ENCODE peak calls at places on chromosomes 11 and 22, in eight cellular contexts. N is naive thymus-derived CD4-positive, alpha-beta T cell; I is substantia nigra; X is GM23248; D is PC-3; H is Peyer's patch; O is IMR-90; R is GM12878. T is an unnamed sample.

GRCh38 chr22:17264321-17265052 is 45.3 kb upstream of the ADA2 start:
- DNase-seq in D (no peak), H (no peak), N (no peak), R (no peak), O (peak), I (peak), X (peak), T (no peak)

GRCh38 chr11:2741377-2742131 is 41.8 kb upstream of the KCNQ1OT1 start:
- DNase-seq in N (no peak), I (no peak), X (peak), H (no peak), O (peak), D (peak), R (no peak), T (no peak)

GRCh38 chr22:19806213-19807160 is 45.9 kb downstream of the TBX1 start:
- DNase-seq in R (no peak), I (no peak), H (peak), N (no peak), X (no peak), D (peak), O (no peak), T (no peak)

GRCh38 chr11:47819743-47820142 is 28.4 kb downstream of the NUP160 start:
- DNase-seq in N (no peak), I (no peak), R (no peak), X (no peak), O (no peak), D (no peak), H (no peak), T (no peak)

GRCh38 chr11:75350743-75351540 is 519 bp downstream of the ARRB1 start:
- DNase-seq in D (peak), I (no peak), X (peak), O (peak), R (no peak), N (peak), H (peak), T (no peak)

GRCh38 chr11:129273322-129273721 is 81.2 kb upstream of the ARHGAP32 start:
- DNase-seq in H (no peak), R (no peak), O (no peak), D (no peak), N (no peak), X (no peak), I (no peak), T (no peak)

GRCh38 chr11:21554284-21554683 is 638.6 kb upstream of the ANO5 start:
- DNase-seq in H (no peak), N (no peak), O (no peak), D (no peak), R (no peak), X (no peak), I (no peak), T (no peak)

GRCh38 chr11:68257477-68258362 is 14.1 kb downstream of the C11orf24 start:
- DNase-seq in O (peak), H (peak), I (peak), D (peak), X (peak), R (no peak), N (peak), T (peak)

GRCh38 chr22:40418366-40419201 is 48.2 kb downstream of the SGSM3 start:
- DNase-seq in R (no peak), O (peak), D (no peak), I (no peak), X (no peak), N (no peak), H (no peak), T (no peak)

GRCh38 chr22:41664490-41664889 is 24.2 kb downstream of the SNU13 start:
- DNase-seq in I (no peak), D (peak), N (no peak), H (no peak), O (no peak), X (peak), R (no peak), T (no peak)

GRCh38 chr22:44395116-44396005 is 82.6 kb upstream of the SHISAL1 start:
- DNase-seq in R (no peak), X (no peak), H (peak), N (no peak), I (no peak), O (no peak), D (no peak), T (no peak)

GRCh38 chr22:20803696-20804324 is 29.9 kb downstream of the SERPIND1 start:
- DNase-seq in O (peak), D (peak), N (peak), I (no peak), H (peak), X (peak), R (no peak), T (peak)

GRCh38 chr22:31122196-31122531 is 602 bp upstream of the INPP5J start:
- DNase-seq in R (no peak), N (no peak), D (no peak), X (no peak), I (no peak), O (no peak), H (no peak), T (no peak)

GRCh38 chr11:64870176-64870892 is 8.1 kb downstream of the EHD1 start:
- DNase-seq in N (no peak), R (no peak), H (no peak), D (peak), O (peak), I (no peak), X (peak), T (no peak)

GRCh38 chr22:27242917-27243589 is 558.5 kb downstream of the MN1 start:
- DNase-seq in H (no peak), X (no peak), I (no peak), N (no peak), O (no peak), R (no peak), D (no peak), T (no peak)

GRCh38 chr11:1153105-1153950 is 4.4 kb upstream of the MUC5AC start:
- DNase-seq in R (no peak), X (peak), D (peak), O (no peak), N (no peak), I (no peak), H (peak), T (no peak)

GRCh38 chr11:28464252-28464867 is 356.2 kb downstream of the METTL15 start:
- DNase-seq in I (no peak), R (no peak), H (no peak), N (no peak), D (no peak), O (peak), X (no peak), T (no peak)

GRCh38 chr11:77411238-77411637 is 62.7 kb downstream of the PAK1 start:
- DNase-seq in O (peak), D (no peak), R (no peak), N (peak), I (no peak), H (peak), X (peak), T (no peak)

GRCh38 chr11:119728226-119728626 is 774 bp downstream of the NECTIN1 start:
- DNase-seq in I (no peak), D (peak), N (peak), X (peak), H (no peak), O (no peak), R (no peak), T (peak)

GRCh38 chr11:44097821-44098220 is 2.3 kb downstream of the EXT2 start:
- DNase-seq in I (no peak), D (peak), X (peak), O (peak), N (no peak), H (no peak), R (no peak), T (no peak)

GRCh38 chr22:48405741-48406140 is 1421.9 kb downstream of the BRD1 start:
- DNase-seq in R (no peak), H (peak), I (no peak), N (no peak), D (no peak), X (peak), O (no peak), T (no peak)

GRCh38 chr11:8354622-8355417 is 91.1 kb upstream of the LMO1 start:
- DNase-seq in D (peak), R (no peak), X (peak), O (no peak), N (no peak), I (no peak), H (no peak), T (no peak)

GRCh38 chr11:86370922-86371614 is 3.6 kb upstream of the CCDC81 start:
- DNase-seq in D (peak), O (peak), I (no peak), X (peak), N (no peak), R (no peak), H (no peak), T (no peak)

GRCh38 chr11:99739464-99740089 is 718.8 kb downstream of the CNTN5 start:
- DNase-seq in O (peak), N (no peak), I (no peak), X (peak), R (no peak), H (no peak), D (peak), T (no peak)

GRCh38 chr11:77211594-77212251 is 83.7 kb downstream of the MYO7A start:
- DNase-seq in R (no peak), D (no peak), O (no peak), N (no peak), H (no peak), I (no peak), X (no peak), T (no peak)

DNA sequence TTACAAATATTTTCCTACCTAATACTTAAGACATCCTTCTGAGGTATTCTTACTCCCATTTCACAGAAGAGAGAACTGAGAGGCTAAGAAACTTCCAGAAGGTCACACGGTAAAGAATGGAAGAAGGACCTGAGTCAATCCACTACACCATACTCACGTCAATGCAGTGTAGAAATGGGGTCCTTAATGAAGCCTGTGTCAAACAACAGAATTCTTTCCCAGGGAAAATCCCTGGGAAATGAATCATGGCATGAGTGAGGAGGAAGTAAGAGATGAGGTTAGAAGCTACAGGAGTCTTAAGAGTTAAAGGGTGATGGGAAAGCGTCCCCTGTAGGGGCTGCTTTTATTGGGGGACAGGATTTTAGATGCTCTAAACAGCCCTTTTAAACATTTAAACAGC is 147.9 kb downstream of the C11orf91 start:
- DNase-seq in O (peak), H (no peak), N (no peak), D (no peak), X (no peak), I (no peak), R (no peak), T (no peak)
- H3K27ac ChIP-seq in O (no peak), H (no peak), N (no peak), D (no peak), X (no peak), I (no peak), R (no peak), T (no peak)

DNA sequence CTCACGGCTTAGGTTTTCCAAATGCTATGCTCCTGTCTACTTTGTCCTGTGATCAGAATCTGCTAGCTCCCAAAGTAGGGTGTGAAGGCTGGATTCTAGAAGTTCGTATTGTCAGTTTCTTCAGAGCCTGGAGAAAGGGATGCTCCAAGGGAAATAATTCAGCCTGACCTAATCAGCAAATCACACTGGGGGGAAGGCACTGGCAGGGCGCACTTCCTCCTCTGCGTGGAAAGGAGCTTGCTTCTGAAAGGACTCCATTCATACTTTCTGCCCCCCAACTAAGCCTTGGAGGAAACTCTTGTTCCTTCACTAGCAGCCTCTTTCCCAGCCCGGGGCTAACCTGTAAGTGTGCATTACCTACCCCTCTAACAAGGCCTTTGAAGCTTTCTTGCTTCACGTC is 165.9 kb downstream of the NAV2 start:
- DNase-seq in D (no peak), O (no peak), X (no peak), N (no peak), H (no peak), R (no peak), I (no peak), T (no peak)
- H3K27ac ChIP-seq in D (no peak), O (no peak), X (no peak), N (no peak), H (no peak), R (no peak), I (no peak), T (no peak)

GRCh38 chr11:25432376-25432775 is 899.6 kb upstream of the ANO3 start:
- DNase-seq in O (no peak), X (no peak), H (no peak), I (no peak), R (no peak), D (no peak), N (no peak), T (no peak)

GRCh38 chr11:25436326-25436725 is 895.6 kb upstream of the ANO3 start:
- DNase-seq in N (no peak), I (no peak), X (no peak), O (no peak), D (no peak), H (no peak), R (no peak), T (no peak)

GRCh38 chr11:25435197-25435596 is 896.7 kb upstream of the ANO3 start:
- DNase-seq in I (no peak), X (no peak), R (no peak), N (no peak), D (no peak), H (no peak), O (no peak), T (no peak)
- H3K27ac ChIP-seq in I (no peak), X (no peak), R (no peak), N (no peak), D (no peak), H (no peak), O (no peak), T (no peak)

GRCh38 chr22:49517721-49518120 is 310.0 kb downstream of the BRD1 start:
- DNase-seq in I (no peak), R (no peak), H (no peak), N (no peak), D (peak), O (no peak), X (no peak), T (no peak)
- H3K27ac ChIP-seq in I (no peak), R (no peak), H (no peak), N (no peak), D (no peak), O (no peak), X (no peak), T (no peak)

GRCh38 chr11:60394666-60395343 is 1.5 kb upstream of the MS4A14 start:
- DNase-seq in O (no peak), R (no peak), D (no peak), I (no peak), H (no peak), X (no peak), N (no peak), T (no peak)

GRCh38 chr11:60390389-60390788 is 5.9 kb upstream of the MS4A14 start:
- DNase-seq in D (no peak), H (no peak), X (no peak), I (no peak), R (no peak), O (no peak), N (no peak), T (no peak)

DNA sequence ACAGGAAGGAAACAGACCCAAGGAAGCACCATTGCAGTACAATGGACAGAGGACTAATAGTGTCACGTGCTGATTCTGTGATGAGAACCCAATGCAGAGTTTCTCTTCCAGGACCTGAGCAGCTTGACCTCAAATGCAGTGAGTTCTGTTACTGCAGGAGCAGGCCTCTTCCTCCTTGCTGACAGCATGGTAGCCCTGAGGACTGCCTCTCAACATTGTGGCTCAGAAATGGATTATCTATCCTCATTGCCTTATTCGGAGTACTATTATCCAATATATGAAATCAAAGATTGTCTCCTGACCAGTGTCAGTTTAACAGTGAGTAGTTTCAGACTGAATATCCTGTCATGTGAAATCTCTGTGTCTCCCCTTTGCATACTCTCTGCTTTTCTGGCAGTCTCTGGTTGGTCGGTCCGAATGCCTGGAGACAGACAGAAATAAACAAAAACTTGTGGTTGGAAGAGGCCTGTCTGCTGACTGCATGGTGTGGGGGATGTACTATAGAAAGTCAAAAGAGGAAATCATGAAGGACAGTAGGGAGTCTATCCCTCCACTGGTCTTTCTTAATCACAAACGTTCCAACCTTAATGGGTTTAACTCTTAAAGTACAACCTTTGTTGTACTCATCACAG is 6.9 kb upstream of the MS4A14 start:
- DNase-seq in R (peak), X (no peak), H (peak), O (no peak), N (no peak), I (no peak), D (no peak), T (no peak)
- H3K27ac ChIP-seq in R (peak), X (no peak), H (peak), O (no peak), N (no peak), I (no peak), D (no peak), T (no peak)

T was measured in CD4-positive, CD25-positive, alpha-beta regulatory T cell.